ENCODE peak calls at places on chromosomes 13 and 19, in seven cellular contexts. One of them, this sample, is unnamed.

GRCh38 chr19:40549007-40549708 is 27.5 kb upstream of the SHKBP1 start:
- DNase-seq in breast epithelium: no peak
- DNase-seq in Panc1: no peak
- DNase-seq in HL-60: peak; percentile 50
- DNase-seq in stomach: peak; percentile 72
- DNase-seq in HCT116: peak; percentile 63
- DNase-seq in transverse colon: peak; percentile 59
- DNase-seq in this sample: peak; percentile 75

GRCh38 chr13:89267734-89268133 is 1596.6 kb downstream of the SLITRK5 start:
- DNase-seq in stomach: no peak
- DNase-seq in HCT116: no peak
- DNase-seq in breast epithelium: no peak
- DNase-seq in Panc1: no peak
- DNase-seq in transverse colon: no peak
- DNase-seq in HL-60: no peak
- DNase-seq in this sample: no peak

GRCh38 chr19:48854103-48854502 is 14.3 kb downstream of the PLEKHA4 start:
- DNase-seq in breast epithelium: no peak
- DNase-seq in stomach: no peak
- DNase-seq in Panc1: no peak
- DNase-seq in HL-60: no peak
- DNase-seq in transverse colon: no peak
- DNase-seq in HCT116: no peak
- DNase-seq in this sample: no peak

GRCh38 chr13:100789481-100789880 is 114.9 kb upstream of the TMTC4 start:
- DNase-seq in breast epithelium: no peak
- DNase-seq in Panc1: no peak
- DNase-seq in transverse colon: no peak
- DNase-seq in stomach: peak; percentile 28
- DNase-seq in HL-60: no peak
- DNase-seq in HCT116: no peak
- DNase-seq in this sample: no peak

GRCh38 chr19:51980116-51980736 is 6.4 kb downstream of the ZNF350 start:
- DNase-seq in HL-60: peak; percentile 75
- DNase-seq in stomach: no peak
- DNase-seq in breast epithelium: no peak
- DNase-seq in transverse colon: no peak
- DNase-seq in HCT116: no peak
- DNase-seq in Panc1: no peak
- DNase-seq in this sample: no peak

GRCh38 chr13:111269508-111269907 is 50.9 kb upstream of the TEX29 start:
- DNase-seq in Panc1: no peak
- DNase-seq in HL-60: no peak
- DNase-seq in transverse colon: no peak
- DNase-seq in HCT116: no peak
- DNase-seq in breast epithelium: no peak
- DNase-seq in stomach: no peak
- DNase-seq in this sample: no peak

GRCh38 chr13:32262165-32262564 is 53.0 kb downstream of the ZAR1L start:
- DNase-seq in HCT116: no peak
- DNase-seq in stomach: no peak
- DNase-seq in breast epithelium: no peak
- DNase-seq in HL-60: no peak
- DNase-seq in transverse colon: no peak
- DNase-seq in Panc1: no peak
- DNase-seq in this sample: no peak

GRCh38 chr19:52034051-52034728 is 6.0 kb upstream of the ZNF614 start:
- DNase-seq in breast epithelium: no peak
- DNase-seq in Panc1: no peak
- DNase-seq in HL-60: no peak
- DNase-seq in stomach: no peak
- DNase-seq in HCT116: no peak
- DNase-seq in transverse colon: no peak
- DNase-seq in this sample: no peak

GRCh38 chr19:6707011-6707657 is 13.3 kb downstream of the C3 start:
- DNase-seq in HCT116: no peak
- DNase-seq in transverse colon: no peak
- DNase-seq in HL-60: no peak
- DNase-seq in stomach: no peak
- DNase-seq in Panc1: no peak
- DNase-seq in breast epithelium: no peak
- DNase-seq in this sample: no peak

GRCh38 chr19:27922970-27923369 is 1290.0 kb downstream of the UQCRFS1 start:
- DNase-seq in HCT116: no peak
- DNase-seq in HL-60: no peak
- DNase-seq in stomach: no peak
- DNase-seq in transverse colon: no peak
- DNase-seq in Panc1: no peak
- DNase-seq in breast epithelium: no peak
- DNase-seq in this sample: no peak

GRCh38 chr19:50460161-50460765 is 16.0 kb upstream of the EMC10 start:
- DNase-seq in Panc1: no peak
- DNase-seq in stomach: no peak
- DNase-seq in HCT116: no peak
- DNase-seq in breast epithelium: no peak
- DNase-seq in HL-60: no peak
- DNase-seq in transverse colon: no peak
- DNase-seq in this sample: no peak

GRCh38 chr13:62512194-62513141 is 1096.8 kb upstream of the PCDH20 start:
- DNase-seq in Panc1: peak; percentile 46
- DNase-seq in HL-60: peak; percentile 40
- DNase-seq in breast epithelium: peak; percentile 20
- DNase-seq in transverse colon: peak; percentile 9
- DNase-seq in stomach: peak; percentile 42
- DNase-seq in HCT116: peak; percentile 35
- DNase-seq in this sample: no peak

GRCh38 chr19:8580710-8581281 is 3.6 kb upstream of the MYO1F start:
- DNase-seq in transverse colon: peak; percentile 85
- DNase-seq in HL-60: peak; percentile 90
- DNase-seq in breast epithelium: peak; percentile 72
- DNase-seq in stomach: peak; percentile 84
- DNase-seq in HCT116: peak; percentile 56
- DNase-seq in Panc1: peak; percentile 53
- DNase-seq in this sample: peak; percentile 88

GRCh38 chr19:51772977-51773376 is 12.0 kb downstream of the FPR2 start:
- DNase-seq in HCT116: no peak
- DNase-seq in HL-60: peak; percentile 84
- DNase-seq in stomach: no peak
- DNase-seq in breast epithelium: no peak
- DNase-seq in Panc1: no peak
- DNase-seq in transverse colon: no peak
- DNase-seq in this sample: no peak

GRCh38 chr19:1112254-1113208 is 8.7 kb downstream of the GPX4 start:
- DNase-seq in HL-60: no peak
- DNase-seq in Panc1: no peak
- DNase-seq in HCT116: no peak
- DNase-seq in stomach: peak; percentile 91
- DNase-seq in breast epithelium: peak; percentile 86
- DNase-seq in transverse colon: peak; percentile 91
- DNase-seq in this sample: peak; percentile 87

GRCh38 chr19:47633996-47634395 is 25.1 kb downstream of the BICRA start:
- DNase-seq in HL-60: no peak
- DNase-seq in breast epithelium: no peak
- DNase-seq in transverse colon: no peak
- DNase-seq in stomach: no peak
- DNase-seq in Panc1: no peak
- DNase-seq in HCT116: no peak
- DNase-seq in this sample: peak; percentile 75

GRCh38 chr13:27442071-27442647 is 8.2 kb downstream of the MTIF3 start:
- DNase-seq in transverse colon: peak; percentile 58
- DNase-seq in stomach: no peak
- DNase-seq in HL-60: peak; percentile 36
- DNase-seq in HCT116: no peak
- DNase-seq in breast epithelium: no peak
- DNase-seq in Panc1: no peak
- DNase-seq in this sample: no peak

GRCh38 chr13:24473646-24474045 is 38.9 kb downstream of the PARP4 start:
- DNase-seq in stomach: no peak
- DNase-seq in HL-60: no peak
- DNase-seq in transverse colon: no peak
- DNase-seq in breast epithelium: no peak
- DNase-seq in HCT116: no peak
- DNase-seq in Panc1: no peak
- DNase-seq in this sample: no peak

GRCh38 chr19:48154003-48154402 is 16.1 kb downstream of the LIG1 start:
- DNase-seq in Panc1: no peak
- DNase-seq in transverse colon: no peak
- DNase-seq in HL-60: no peak
- DNase-seq in breast epithelium: no peak
- DNase-seq in HCT116: no peak
- DNase-seq in stomach: no peak
- DNase-seq in this sample: no peak

GRCh38 chr19:21838646-21839045 is 2.7 kb upstream of the ZNF43 start:
- DNase-seq in breast epithelium: no peak
- DNase-seq in HL-60: no peak
- DNase-seq in HCT116: no peak
- DNase-seq in stomach: no peak
- DNase-seq in transverse colon: no peak
- DNase-seq in Panc1: no peak
- DNase-seq in this sample: no peak

GRCh38 chr19:21833733-21834132 is 2.2 kb downstream of the ZNF43 start:
- DNase-seq in breast epithelium: no peak
- DNase-seq in Panc1: no peak
- DNase-seq in transverse colon: no peak
- DNase-seq in HCT116: no peak
- DNase-seq in HL-60: no peak
- DNase-seq in stomach: no peak
- DNase-seq in this sample: no peak

GRCh38 chr19:21839966-21840365 is 4.0 kb upstream of the ZNF43 start:
- DNase-seq in HL-60: peak; percentile 2
- DNase-seq in Panc1: no peak
- DNase-seq in stomach: no peak
- DNase-seq in HCT116: no peak
- DNase-seq in breast epithelium: no peak
- DNase-seq in transverse colon: no peak
- DNase-seq in this sample: no peak

GRCh38 chr19:21835429-21835809 is 563 bp downstream of the ZNF43 start:
- DNase-seq in stomach: no peak
- DNase-seq in HCT116: no peak
- DNase-seq in Panc1: no peak
- DNase-seq in HL-60: no peak
- DNase-seq in transverse colon: peak; percentile 8
- DNase-seq in breast epithelium: no peak
- DNase-seq in this sample: no peak

GRCh38 chr19:21835810-21836444 is at the start of gene ZNF43:
- DNase-seq in HCT116: no peak
- DNase-seq in Panc1: peak; percentile 69
- DNase-seq in transverse colon: peak; percentile 97
- DNase-seq in HL-60: peak; percentile 39
- DNase-seq in breast epithelium: peak; percentile 99
- DNase-seq in stomach: peak; percentile 96
- DNase-seq in this sample: peak; percentile 99
- TF ChIP-seq POLR2AphosphoS5 in HCT116: no peak
- TF ChIP-seq POLR2AphosphoS5 in Panc1: peak; percentile 95
- TF ChIP-seq POLR2AphosphoS5 in transverse colon: peak; percentile 91
- TF ChIP-seq POLR2AphosphoS5 in HL-60: no peak
- TF ChIP-seq POLR2AphosphoS5 in breast epithelium: peak; percentile 88
- TF ChIP-seq POLR2AphosphoS5 in stomach: peak; percentile 71
- TF ChIP-seq POLR2AphosphoS5 in this sample: peak; percentile 96

GRCh38 chr19:15455996-15456395 is 6.2 kb upstream of the WIZ start:
- DNase-seq in HCT116: no peak
- DNase-seq in breast epithelium: no peak
- DNase-seq in HL-60: no peak
- DNase-seq in stomach: no peak
- DNase-seq in transverse colon: no peak
- DNase-seq in Panc1: no peak
- DNase-seq in this sample: no peak

GRCh38 chr19:15456441-15456840 is 6.7 kb upstream of the WIZ start:
- DNase-seq in HCT116: no peak
- DNase-seq in HL-60: no peak
- DNase-seq in stomach: no peak
- DNase-seq in transverse colon: no peak
- DNase-seq in breast epithelium: no peak
- DNase-seq in Panc1: no peak
- DNase-seq in this sample: no peak

GRCh38 chr19:15456871-15457700 is 7.3 kb downstream of the RASAL3 start:
- DNase-seq in HL-60: no peak
- DNase-seq in breast epithelium: no peak
- DNase-seq in stomach: no peak
- DNase-seq in Panc1: no peak
- DNase-seq in HCT116: peak; percentile 27
- DNase-seq in transverse colon: no peak
- DNase-seq in this sample: no peak

GRCh38 chr19:15454371-15454800 is 4.6 kb upstream of the WIZ start:
- DNase-seq in transverse colon: no peak
- DNase-seq in Panc1: no peak
- DNase-seq in HCT116: no peak
- DNase-seq in HL-60: no peak
- DNase-seq in breast epithelium: no peak
- DNase-seq in stomach: peak; percentile 51
- DNase-seq in this sample: no peak

DNA sequence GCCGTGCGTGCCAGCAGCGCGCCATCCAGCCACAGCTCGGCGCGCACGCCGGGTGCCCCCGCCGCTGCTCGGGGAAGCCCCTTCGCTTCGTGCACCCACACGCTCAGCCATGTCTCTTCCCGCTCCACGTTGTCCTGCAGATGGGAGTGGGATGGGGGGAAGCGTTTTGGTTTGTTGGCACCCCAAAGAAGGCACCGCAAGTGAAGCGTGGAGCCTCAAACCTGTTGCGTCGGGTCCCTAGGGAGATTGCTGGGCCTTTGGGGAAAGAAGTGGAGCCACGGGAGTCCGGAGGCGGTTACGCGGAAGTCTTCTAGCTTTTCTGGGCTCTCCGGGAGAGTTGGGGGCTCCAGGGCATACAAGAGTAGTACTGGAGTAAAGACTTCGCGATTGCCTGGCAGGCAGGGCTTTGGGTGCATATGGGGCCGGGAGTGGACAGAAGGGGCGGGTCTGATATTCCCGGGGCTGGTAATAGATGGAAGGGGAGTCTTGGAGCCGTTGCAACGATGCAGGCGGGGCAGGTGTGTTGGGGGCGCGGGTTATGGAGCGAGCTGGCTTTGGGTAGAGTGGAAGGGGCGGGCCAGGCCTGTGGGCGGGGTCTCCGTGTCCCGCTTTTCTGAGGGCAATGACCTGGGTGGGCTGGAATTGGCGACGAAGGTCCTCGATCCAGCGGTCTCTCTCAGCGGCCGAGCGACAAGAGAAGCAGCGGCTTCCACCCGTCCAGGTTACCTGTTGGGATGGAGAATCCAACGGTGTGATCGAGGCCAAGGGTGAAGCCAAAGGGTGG is 6.5 kb downstream of the RASAL3 start:
- DNase-seq in HCT116: no peak
- DNase-seq in transverse colon: no peak
- DNase-seq in HL-60: no peak
- DNase-seq in breast epithelium: no peak
- DNase-seq in stomach: no peak
- DNase-seq in Panc1: no peak
- DNase-seq in this sample: no peak
- TF ChIP-seq POLR2AphosphoS5 in HCT116: no peak
- TF ChIP-seq POLR2AphosphoS5 in transverse colon: no peak
- TF ChIP-seq POLR2AphosphoS5 in HL-60: no peak
- TF ChIP-seq POLR2AphosphoS5 in breast epithelium: no peak
- TF ChIP-seq POLR2AphosphoS5 in stomach: no peak
- TF ChIP-seq POLR2AphosphoS5 in Panc1: no peak
- TF ChIP-seq POLR2AphosphoS5 in this sample: no peak

GRCh38 chr19:10513223-10513622 is 4.0 kb downstream of the S1PR5 start:
- DNase-seq in HL-60: no peak
- DNase-seq in Panc1: no peak
- DNase-seq in breast epithelium: no peak
- DNase-seq in stomach: no peak
- DNase-seq in HCT116: no peak
- DNase-seq in transverse colon: no peak
- DNase-seq in this sample: no peak
- TF ChIP-seq POLR2AphosphoS5 in HL-60: no peak
- TF ChIP-seq POLR2AphosphoS5 in Panc1: no peak
- TF ChIP-seq POLR2AphosphoS5 in breast epithelium: no peak
- TF ChIP-seq POLR2AphosphoS5 in stomach: no peak
- TF ChIP-seq POLR2AphosphoS5 in HCT116: no peak
- TF ChIP-seq POLR2AphosphoS5 in transverse colon: no peak
- TF ChIP-seq POLR2AphosphoS5 in this sample: no peak

GRCh38 chr13:95019886-95020285 is 281.4 kb downstream of the ABCC4 start:
- DNase-seq in HCT116: no peak
- DNase-seq in transverse colon: no peak
- DNase-seq in breast epithelium: no peak
- DNase-seq in stomach: no peak
- DNase-seq in Panc1: no peak
- DNase-seq in HL-60: no peak
- DNase-seq in this sample: no peak
- TF ChIP-seq POLR2AphosphoS5 in HCT116: no peak
- TF ChIP-seq POLR2AphosphoS5 in transverse colon: no peak
- TF ChIP-seq POLR2AphosphoS5 in breast epithelium: no peak
- TF ChIP-seq POLR2AphosphoS5 in stomach: no peak
- TF ChIP-seq POLR2AphosphoS5 in Panc1: no peak
- TF ChIP-seq POLR2AphosphoS5 in HL-60: no peak
- TF ChIP-seq POLR2AphosphoS5 in this sample: no peak

This sample was measured in sigmoid colon.